ENCODE peak calls at places on chromosomes 16 and 17, in four cellular contexts. U is coronary artery, O is IMR-90, S is GM12878. K is an unnamed sample.

GRCh38 chr16:1678500-1679098 is 520 bp downstream of the JPT2 start:
- DNase-seq in U (no peak), O (peak; percentile 24), S (no peak), K (no peak)

GRCh38 chr16:81533175-81533507 is 88.5 kb downstream of the CMIP start:
- DNase-seq in U (no peak), O (peak; percentile 41), S (no peak), K (no peak)

GRCh38 chr16:88504489-88505404 is 51.7 kb downstream of the ZFPM1 start:
- DNase-seq in U (no peak), O (no peak), S (no peak), K (no peak)

GRCh38 chr17:37300683-37301082 is 75.1 kb upstream of the C17orf78 start:
- DNase-seq in U (no peak), O (no peak), S (no peak), K (no peak)

GRCh38 chr16:71956500-71956899 is 43.7 kb downstream of the PKD1L3 start:
- DNase-seq in U (no peak), O (no peak), S (no peak), K (no peak)

GRCh38 chr16:50213939-50214519 is 52.3 kb upstream of the ADCY7 start:
- DNase-seq in U (no peak), O (peak; percentile 62), S (no peak), K (no peak)

GRCh38 chr17:75077490-75078096 is 10.2 kb upstream of the SLC16A5 start:
- DNase-seq in U (no peak), O (no peak), S (no peak), K (no peak)

GRCh38 chr17:76239538-76240274 is 587 bp downstream of the RNF157 start:
- DNase-seq in U (no peak), O (no peak), S (no peak), K (no peak)

GRCh38 chr17:40399185-40399584 is 18.5 kb downstream of the TOP2A start:
- DNase-seq in U (no peak), O (peak; percentile 74), S (no peak), K (no peak)

GRCh38 chr17:51120357-51120738 is 320 bp downstream of the SPAG9 start:
- DNase-seq in U (no peak), O (peak; percentile 14), S (no peak), K (no peak)

GRCh38 chr17:44940321-44940720 is 7.3 kb downstream of the KIF18B start:
- DNase-seq in U (no peak), O (no peak), S (no peak), K (no peak)

GRCh38 chr17:58059141-58059540 is 24.1 kb upstream of the DYNLL2 start:
- DNase-seq in U (no peak), O (no peak), S (no peak), K (no peak)

GRCh38 chr17:27339836-27340550 is 46.1 kb downstream of the WSB1 start:
- DNase-seq in U (no peak), O (no peak), S (no peak), K (no peak)

GRCh38 chr16:3690991-3691720 is 26.2 kb downstream of the TRAP1 start:
- DNase-seq in U (no peak), O (no peak), S (no peak), K (no peak)

GRCh38 chr16:1524366-1524765 is 9.1 kb upstream of the TMEM204 start:
- DNase-seq in U (no peak), O (no peak), S (no peak), K (no peak)

GRCh38 chr16:4813251-4814003 is 11.0 kb upstream of the ROGDI start:
- DNase-seq in U (no peak), O (no peak), S (no peak), K (no peak)

GRCh38 chr16:23081675-23082119 is 67.6 kb downstream of the USP31 start:
- DNase-seq in U (no peak), O (peak; percentile 35), S (no peak), K (no peak)

GRCh38 chr16:11412175-11412904 is 67.1 kb downstream of the RMI2 start:
- DNase-seq in U (no peak), O (no peak), S (no peak), K (no peak)

GRCh38 chr16:87226926-87227650 is 90.1 kb downstream of the C16orf95 start:
- DNase-seq in U (no peak), O (peak; percentile 93), S (no peak), K (no peak)

GRCh38 chr16:79358188-79358587 is 242.3 kb downstream of the MAF start:
- DNase-seq in U (peak; percentile 29), O (no peak), S (no peak), K (no peak)

GRCh38 chr17:17366235-17366634 is 63.1 kb downstream of the NT5M start:
- DNase-seq in U (no peak), O (no peak), S (no peak), K (no peak)

GRCh38 chr17:3885970-3886369 is 6.9 kb downstream of the CAMKK1 start:
- DNase-seq in U (no peak), O (peak; percentile 70), S (no peak), K (no peak)

GRCh38 chr17:41691031-41691777 is 2.5 kb downstream of the EIF1 start:
- DNase-seq in U (no peak), O (peak; percentile 2), S (no peak), K (no peak)

GRCh38 chr17:81910840-81911276 is 341 bp downstream of the PCYT2 start:
- DNase-seq in U (no peak), O (no peak), S (no peak), K (no peak)

GRCh38 chr17:20066253-20066652 is 57.1 kb downstream of the SPECC1 start:
- DNase-seq in U (no peak), O (peak; percentile 80), S (no peak), K (peak; percentile 22)

GRCh38 chr16:57257455-57258070 is 12.5 kb downstream of the ARL2BP start:
- DNase-seq in U (no peak), O (no peak), S (no peak), K (no peak)

GRCh38 chr17:5024604-5025003 is 10.6 kb downstream of the SLC52A1 start:
- DNase-seq in U (no peak), O (no peak), S (no peak), K (no peak)
- H3K27ac ChIP-seq in U (no peak overlapping the region), O (no peak overlapping the region), S (no peak overlapping the region), K (no peak overlapping the region)

GRCh38 chr16:26569793-26570192 is 496.9 kb upstream of the C16orf82 start:
- DNase-seq in U (no peak), O (no peak), S (no peak), K (no peak)
- TF ChIP-seq CTCF in U (no peak), O (no peak), S (peak; percentile 37), K (no peak)

GRCh38 chr17:7313890-7314718 is 1.1 kb downstream of the GPS2 start:
- DNase-seq in U (no peak), O (peak; percentile 38), S (no peak), K (no peak)

GRCh38 chr17:7314719-7315569 is at the start of gene GPS2:
- DNase-seq in U (peak; percentile 93), O (peak; percentile 71), S (no peak), K (peak; percentile 75)

GRCh38 chr17:7315570-7316243 is 547 bp upstream of the GPS2 start:
- DNase-seq in U (peak; percentile 73), O (no peak), S (no peak), K (no peak)

GRCh38 chr17:7318121-7318860 is 3.1 kb upstream of the GPS2 start:
- DNase-seq in U (no peak), O (no peak), S (no peak), K (no peak)

GRCh38 chr17:7317161-7317803 is 2.1 kb upstream of the GPS2 start:
- DNase-seq in U (peak; percentile 71), O (no peak), S (no peak), K (no peak)
- H3K27ac ChIP-seq in U (no peak overlapping the region), O (no peak overlapping the region), S (no peak overlapping the region), K (no peak overlapping the region)

DNA sequence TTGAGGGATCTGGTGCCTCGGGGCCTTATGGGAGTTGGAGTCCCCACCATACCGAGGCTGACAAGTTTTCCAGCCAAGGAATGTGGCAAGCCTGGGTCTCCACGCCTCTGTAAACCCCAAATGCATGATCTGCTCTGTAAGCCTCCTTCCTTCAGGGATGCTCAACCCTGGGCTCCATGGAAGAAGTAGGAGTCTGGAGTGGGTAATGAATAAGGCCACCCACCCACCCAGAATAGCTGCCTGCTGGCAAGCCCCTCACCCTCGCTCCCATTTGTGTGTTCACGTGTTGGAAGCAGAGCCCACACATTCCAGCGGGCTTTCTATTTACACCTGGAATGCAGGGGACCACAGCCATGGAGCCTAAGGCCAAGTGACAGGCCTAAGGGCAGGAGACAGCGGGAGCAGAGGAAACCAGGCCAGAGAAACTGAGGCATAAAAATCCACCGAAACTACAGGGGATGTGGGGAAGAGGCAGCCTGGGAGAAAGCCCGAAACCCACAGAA is 4.4 kb downstream of the DLG4 start:
- DNase-seq in U (no peak), O (no peak), S (no peak), K (no peak)
- TF ChIP-seq CTCF in U (no peak), O (no peak), S (no peak), K (no peak)